ENCODE peak calls at places on chromosomes 2 and 18, in four cellular contexts. V is HepG2, C is WTC11, P is K562. J is an unnamed sample.

GRCh38 chr2:193332938-193333337 is 1138.2 kb upstream of the TMEFF2 start:
- DNase-seq in P (no peak), C (no peak), V (no peak), J (no peak)

GRCh38 chr2:467892-468630 is 180.2 kb upstream of the ALKAL2 start:
- DNase-seq in V (no peak), C (peak; percentile 52), P (no peak), J (no peak)

GRCh38 chr18:23330423-23330822 is 122.7 kb upstream of the RIOK3 start:
- DNase-seq in C (no peak), V (no peak), P (no peak), J (no peak)

GRCh38 chr2:240921319-240922233 is 15.4 kb downstream of the CROCC2 start:
- DNase-seq in C (peak; percentile 10), V (no peak), P (no peak), J (peak; percentile 58)

GRCh38 chr2:37689751-37690150 is 18.3 kb upstream of the CDC42EP3 start:
- DNase-seq in P (no peak), C (no peak), V (no peak), J (no peak)

GRCh38 chr2:1051075-1051474 is 100.4 kb downstream of the SNTG2 start:
- DNase-seq in C (no peak), P (no peak), V (peak; percentile 10), J (no peak)

GRCh38 chr2:109374548-109375130 is 239.1 kb downstream of the SEPTIN10 start:
- DNase-seq in V (no peak), C (no peak), P (no peak), J (no peak)

GRCh38 chr2:182283512-182283911 is 143.3 kb downstream of the PDE1A start:
- DNase-seq in P (no peak), C (no peak), V (no peak), J (no peak)

GRCh38 chr2:166494140-166494544 is at the start of gene SCN7A:
- DNase-seq in V (no peak), C (peak; percentile 61), P (peak; percentile 16), J (no peak)

GRCh38 chr18:57976230-57976773 is 67.7 kb upstream of the NEDD4L start:
- DNase-seq in C (no peak), V (no peak), P (no peak), J (no peak)

GRCh38 chr2:40244251-40245010 is 207.5 kb downstream of the SLC8A1 start:
- DNase-seq in V (peak; percentile 37), C (peak; percentile 72), P (no peak), J (peak; percentile 57)

GRCh38 chr2:231554327-231554726 is 24.1 kb upstream of the NMUR1 start:
- DNase-seq in V (no peak), C (no peak), P (no peak), J (no peak)

GRCh38 chr2:108492364-108492763 is 41.9 kb upstream of the LIMS1 start:
- DNase-seq in V (peak; percentile 42), C (no peak), P (no peak), J (peak; percentile 66)

GRCh38 chr2:95317665-95318425 is 20.7 kb downstream of the KCNIP3 start:
- DNase-seq in P (no peak), V (no peak), C (no peak), J (no peak)

GRCh38 chr18:67367540-67367939 is 149.0 kb downstream of the DSEL start:
- DNase-seq in V (no peak), C (no peak), P (no peak), J (no peak)

GRCh38 chr2:28729698-28730097 is 21.9 kb upstream of the PPP1CB start:
- DNase-seq in C (no peak), V (no peak), P (no peak), J (no peak)

GRCh38 chr2:196750977-196751631 is 48.4 kb downstream of the GTF3C3 start:
- DNase-seq in C (peak; percentile 83), P (peak; percentile 44), V (peak; percentile 68), J (peak; percentile 27)

GRCh38 chr2:189477756-189478155 is 36.5 kb downstream of the WDR75 start:
- DNase-seq in C (no peak), P (no peak), V (no peak), J (no peak)

GRCh38 chr2:234355798-234356365 is 141.0 kb downstream of the ARL4C start:
- DNase-seq in C (no peak), P (no peak), V (no peak), J (no peak)

GRCh38 chr2:238158807-238159539 is at the start of gene ERFE:
- DNase-seq in C (peak; percentile 66), V (no peak), P (peak; percentile 89), J (peak; percentile 49)

GRCh38 chr2:232876071-232876977 is 6.3 kb downstream of the SNORC start:
- DNase-seq in C (peak; percentile 53), P (no peak), V (no peak), J (peak; percentile 72)

GRCh38 chr2:148546270-148546669 is 98.3 kb upstream of the EPC2 start:
- DNase-seq in P (no peak), V (no peak), C (no peak), J (no peak)

GRCh38 chr18:79877163-79878091 is 74.0 kb downstream of the SLC66A2 start:
- DNase-seq in C (no peak), P (no peak), V (no peak), J (no peak)

GRCh38 chr2:219836647-219837177 is 209.3 kb downstream of the SLC4A3 start:
- DNase-seq in P (no peak), C (no peak), V (peak; percentile 60), J (peak; percentile 11)

GRCh38 chr2:213991454-213992108 is 419.3 kb upstream of the VWC2L start:
- DNase-seq in V (no peak), P (no peak), C (no peak), J (no peak)
- TF ChIP-seq HMGXB4 in V (no peak), P (no peak), C (no peak), J (no peak)

GRCh38 chr2:112161431-112162145 is 23.4 kb downstream of the FBLN7 start:
- DNase-seq in P (no peak), V (no peak), C (no peak), J (no peak)
- TF ChIP-seq HMGXB4 in P (no peak), V (no peak), C (no peak), J (no peak)

DNA sequence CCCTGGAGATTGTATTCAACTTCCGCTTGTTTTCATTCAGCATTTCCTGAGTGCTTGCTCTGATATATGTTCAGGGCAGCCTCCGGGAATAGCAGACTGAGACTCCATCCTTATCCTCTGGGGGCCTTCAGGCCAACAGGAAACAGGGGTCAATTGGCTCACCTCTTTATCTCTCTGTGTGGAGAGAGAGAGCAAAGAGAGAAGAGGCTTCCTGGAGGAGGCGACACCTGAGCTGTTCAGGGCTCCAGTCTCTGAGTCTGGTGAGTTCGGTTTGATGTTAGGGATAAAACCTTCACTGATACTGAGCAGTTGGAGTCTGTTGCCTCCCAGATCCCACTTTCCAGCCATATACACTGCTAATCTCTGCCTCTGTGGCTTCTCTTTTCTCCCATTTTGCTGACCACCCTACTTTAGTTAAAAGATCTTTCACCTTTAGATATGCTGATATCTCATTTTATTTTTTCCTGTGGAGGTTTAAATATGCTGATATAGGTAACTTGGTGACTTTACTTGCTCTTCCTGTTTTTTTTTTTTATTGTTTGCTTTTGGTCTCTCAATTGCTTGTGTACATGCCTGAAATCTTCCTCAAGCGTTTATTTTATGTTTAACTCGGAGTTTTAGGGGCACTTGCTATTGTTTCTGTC is 56.9 kb downstream of the KCNS3 start:
- DNase-seq in C (no peak), P (no peak), V (no peak), J (no peak)
- TF ChIP-seq HMGXB4 in C (no peak), P (no peak), V (no peak), J (no peak)

DNA sequence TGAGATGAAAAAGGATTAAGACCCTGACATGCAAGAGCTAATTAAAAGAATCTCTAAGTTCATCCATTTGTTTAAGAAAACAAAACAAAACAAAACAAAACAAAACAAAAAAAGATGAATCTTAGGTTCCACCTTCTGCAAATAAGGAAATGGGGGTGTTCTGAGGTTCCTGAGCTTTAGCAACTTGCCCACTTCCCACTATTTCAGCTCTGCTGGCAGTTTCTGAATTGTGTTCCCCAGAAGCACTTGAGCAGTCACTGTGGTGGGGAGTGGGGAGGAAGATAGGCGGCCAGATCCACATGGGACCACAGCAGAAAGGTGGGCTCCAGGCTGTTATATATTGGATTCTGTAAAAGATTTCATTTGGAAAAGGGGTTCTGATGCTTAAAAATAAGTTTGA is 20.3 kb downstream of the INO80C start:
- DNase-seq in V (no peak), P (no peak), C (no peak), J (no peak)
- TF ChIP-seq HMGXB4 in V (no peak), P (no peak), C (no peak), J (no peak)

GRCh38 chr2:153808675-153809074 is 63.0 kb upstream of the GALNT13 start:
- DNase-seq in C (no peak), P (no peak), V (no peak), J (no peak)
- TF ChIP-seq HMGXB4 in C (no peak), P (no peak), V (no peak), J (no peak)

GRCh38 chr2:96866986-96867755 is 2.7 kb downstream of the SEMA4C start:
- DNase-seq in V (no peak), C (no peak), P (no peak), J (no peak)

GRCh38 chr2:96869281-96869823 is 528 bp downstream of the SEMA4C start:
- DNase-seq in V (peak; percentile 48), P (peak; percentile 77), C (peak; percentile 69), J (peak; percentile 35)

GRCh38 chr2:96869824-96870630 is at the start of gene SEMA4C:
- DNase-seq in P (peak; percentile 81), C (peak; percentile 59), V (no peak), J (peak; percentile 30)

GRCh38 chr2:96867756-96868554 is 1.9 kb downstream of the SEMA4C start:
- DNase-seq in V (no peak), P (no peak), C (no peak), J (no peak)

GRCh38 chr2:96868555-96869280 is 1.2 kb downstream of the SEMA4C start:
- DNase-seq in P (peak; percentile 94), V (peak; percentile 95), C (peak; percentile 74), J (peak; percentile 89)
- TF ChIP-seq HMGXB4 in P (peak; percentile 90), V (peak; percentile 97), C (peak; percentile 77), J (peak; percentile 87)

GRCh38 chr18:8893628-8894231 is 188.4 kb downstream of the MTCL1 start:
- DNase-seq in V (no peak), P (no peak), C (no peak), J (no peak)

GRCh38 chr18:8893221-8893620 is 187.9 kb downstream of the MTCL1 start:
- DNase-seq in V (no peak), C (no peak), P (peak; percentile 26), J (no peak)

GRCh38 chr18:8894823-8895222 is 189.5 kb downstream of the MTCL1 start:
- DNase-seq in P (no peak), V (no peak), C (no peak), J (no peak)

GRCh38 chr18:8889479-8889878 is 184.1 kb downstream of the MTCL1 start:
- DNase-seq in V (no peak), C (no peak), P (no peak), J (no peak)

DNA sequence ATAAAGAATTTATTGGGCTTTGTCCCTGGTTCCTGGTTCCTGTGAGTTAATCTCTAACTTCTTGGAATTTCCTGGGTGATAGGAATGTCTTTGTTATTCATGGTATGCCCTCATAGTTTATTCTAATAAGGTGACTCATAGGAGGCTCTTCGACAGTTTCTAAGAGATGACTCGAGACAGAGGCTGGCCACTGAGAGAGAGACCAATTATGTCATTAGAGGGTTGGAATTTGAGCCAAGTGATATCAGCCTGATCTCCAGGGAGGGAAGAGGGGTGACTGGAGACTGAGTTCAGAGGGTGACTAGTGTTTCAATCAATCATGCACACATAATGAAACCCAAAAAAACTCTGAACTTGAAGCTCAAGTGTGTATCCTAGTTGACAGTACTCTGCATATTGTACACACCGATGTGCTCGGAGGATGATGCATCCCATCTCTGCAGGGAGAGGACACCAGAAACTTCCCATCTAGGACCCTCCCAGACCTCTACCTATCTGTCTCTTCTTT is 185.7 kb downstream of the MTCL1 start:
- DNase-seq in V (peak; percentile 39), C (no peak), P (peak; percentile 65), J (peak; percentile 68)
- TF ChIP-seq HMGXB4 in V (no peak), C (no peak), P (no peak), J (no peak)